ENCODE peak calls at places on chromosomes 5 and 9, in nine cellular contexts. F is suprapubic skin, J is adrenal gland, Z is bronchial epithelial cell, C is GM23338, G is AG04450, D is lung, M is HCT116, R is heart right ventricle. U is an unnamed sample. For H3K27me3, the result is how much of the 10 kb centered on the place peaks cover.

GRCh38 chr5:113311301-113311700 is 123.5 kb downstream of the TSSK1B start:
- DNase-seq in J (no peak), Z (peak), D (no peak), F (no peak), R (no peak), M (no peak), G (no peak), C (no peak), U (no peak)

GRCh38 chr9:33466565-33467495 is 6.9 kb downstream of the NOL6 start:
- DNase-seq in M (no peak), F (peak), Z (no peak), G (no peak), D (peak), R (peak), C (peak), J (peak), U (peak)

GRCh38 chr9:1005043-1005667 is 28.7 kb downstream of the DMRT3 start:
- DNase-seq in Z (peak), J (peak), R (no peak), F (no peak), D (no peak), G (peak), M (peak), C (peak), U (peak)

GRCh38 chr9:130143974-130144373 is 28.2 kb upstream of the NCS1 start:
- DNase-seq in R (peak), G (no peak), D (no peak), Z (no peak), M (no peak), C (no peak), F (no peak), J (peak), U (no peak)

GRCh38 chr9:651372-651771 is 190.1 kb upstream of the DMRT1 start:
- DNase-seq in Z (no peak), G (no peak), J (no peak), D (no peak), R (no peak), M (no peak), C (no peak), F (no peak), U (no peak)

GRCh38 chr9:134735441-134736175 is 94.0 kb downstream of the COL5A1 start:
- DNase-seq in F (peak), R (peak), G (no peak), Z (no peak), J (peak), D (no peak), M (no peak), C (no peak), U (no peak)

GRCh38 chr5:166102947-166103346 is 2188.5 kb upstream of the WWC1 start:
- DNase-seq in R (no peak), F (no peak), G (no peak), J (no peak), Z (no peak), C (no peak), D (no peak), M (no peak), U (no peak)

GRCh38 chr5:56429110-56429561 is 196.0 kb upstream of the ANKRD55 start:
- DNase-seq in G (no peak), C (no peak), M (no peak), J (no peak), R (peak), F (no peak), Z (peak), D (no peak), U (no peak)

GRCh38 chr9:3150030-3150429 is 306.1 kb upstream of the PUM3 start:
- DNase-seq in R (no peak), F (no peak), J (no peak), M (no peak), Z (no peak), D (no peak), G (no peak), C (no peak), U (no peak)

GRCh38 chr5:44443172-44443571 is 54.0 kb upstream of the FGF10 start:
- DNase-seq in R (no peak), M (no peak), Z (no peak), F (no peak), G (no peak), C (peak), J (no peak), D (no peak), U (no peak)

GRCh38 chr9:37784291-37784639 is 599 bp downstream of the EXOSC3 start:
- DNase-seq in C (no peak), G (no peak), M (no peak), Z (no peak), D (no peak), R (no peak), J (no peak), F (no peak), U (no peak)

GRCh38 chr5:82276800-82277612 is 1.1 kb downstream of the RPS23 start:
- DNase-seq in G (no peak), Z (no peak), J (no peak), F (no peak), D (no peak), R (no peak), C (no peak), M (no peak), U (no peak)

GRCh38 chr5:7813007-7813406 is 37.9 kb downstream of the CFAP90 start:
- DNase-seq in Z (no peak), J (no peak), M (no peak), C (no peak), D (no peak), F (no peak), R (no peak), G (no peak), U (no peak)

GRCh38 chr5:140214831-140215230 is 39.8 kb downstream of the CYSTM1 start:
- DNase-seq in M (no peak), D (no peak), R (no peak), G (peak), F (no peak), J (no peak), Z (peak), C (no peak), U (no peak)

GRCh38 chr5:138096997-138097828 is 13.4 kb downstream of the WNT8A start:
- DNase-seq in R (no peak), C (no peak), G (no peak), D (no peak), J (no peak), M (peak), F (no peak), Z (peak), U (no peak)

GRCh38 chr5:53360811-53361210 is 119.6 kb upstream of the FST start:
- DNase-seq in J (no peak), Z (peak), M (peak), C (no peak), R (no peak), G (peak), F (no peak), D (no peak), U (no peak)

GRCh38 chr5:55236800-55237199 is 3.4 kb upstream of the CCNO start:
- DNase-seq in J (no peak), F (no peak), R (no peak), Z (no peak), D (peak), M (no peak), C (peak), G (no peak), U (no peak)

GRCh38 chr9:101530076-101530711 is 3.5 kb upstream of the RNF20 start:
- DNase-seq in D (peak), Z (peak), R (no peak), F (no peak), G (peak), M (peak), C (peak), J (peak), U (peak)

GRCh38 chr5:157506066-157506590 is 46.1 kb downstream of the NIPAL4 start:
- DNase-seq in G (no peak), J (no peak), R (no peak), Z (no peak), M (no peak), C (no peak), F (no peak), D (no peak), U (no peak)

GRCh38 chr5:12876541-12877298 is 972.5 kb upstream of the CTNND2 start:
- DNase-seq in R (no peak), M (no peak), F (no peak), C (no peak), G (no peak), Z (no peak), D (no peak), J (no peak), U (no peak)

GRCh38 chr5:178280631-178281030 is 48.0 kb upstream of the PHYKPL start:
- DNase-seq in F (no peak), G (no peak), R (no peak), J (no peak), D (no peak), Z (no peak), C (no peak), M (no peak), U (no peak)

GRCh38 chr9:38641985-38642864 is 21.8 kb upstream of the ANKRD18A start:
- DNase-seq in C (peak), Z (peak), M (peak), G (peak), F (no peak), J (no peak), R (no peak), D (no peak), U (peak)

GRCh38 chr9:121607434-121608248 is 43.8 kb upstream of the DAB2IP start:
- DNase-seq in R (peak), J (no peak), D (no peak), C (no peak), Z (peak), G (no peak), F (no peak), M (peak), U (peak)

GRCh38 chr5:54825005-54825404 is 160.4 kb downstream of the ESM1 start:
- DNase-seq in Z (peak), J (no peak), M (no peak), R (no peak), C (no peak), D (no peak), F (no peak), G (no peak), U (no peak)

GRCh38 chr5:18744990-18745590 is 1110.8 kb downstream of the TAF11L14 start:
- DNase-seq in F (no peak), R (no peak), Z (no peak), D (no peak), J (no peak), G (no peak), C (no peak), M (no peak), U (no peak)

GRCh38 chr5:170974487-170974886 is 112.7 kb downstream of the RANBP17 start:
- DNase-seq in G (no peak), C (no peak), D (no peak), R (no peak), F (no peak), M (no peak), J (no peak), Z (no peak), U (no peak)

GRCh38 chr5:39714036-39714698 is 289.4 kb upstream of the DAB2 start:
- DNase-seq in R (no peak), F (no peak), M (peak), Z (peak), G (peak), J (peak), D (no peak), C (peak), U (peak)

GRCh38 chr5:181151146-181151545 is 3.8 kb downstream of the OR2V2 start:
- DNase-seq in D (no peak), J (no peak), C (peak), G (no peak), R (no peak), Z (no peak), M (no peak), F (no peak), U (no peak)

GRCh38 chr5:139897342-139897741 is 101.7 kb downstream of the PSD2 start:
- DNase-seq in D (no peak), C (no peak), Z (no peak), J (no peak), G (no peak), F (no peak), M (no peak), R (no peak), U (no peak)

GRCh38 chr9:17422994-17423680 is 155.7 kb upstream of the SH3GL2 start:
- DNase-seq in G (no peak), D (no peak), C (no peak), R (no peak), M (no peak), Z (no peak), J (peak), F (no peak), U (no peak)
- H3K27me3 ChIP-seq in G (under half), D (under half), C (under half), R (under half), M (under half), Z (under half), J (under half), F (under half), U (under half)

GRCh38 chr5:68182534-68182933 is 33.0 kb upstream of the PIK3R1 start:
- DNase-seq in Z (no peak), R (no peak), J (no peak), D (no peak), F (no peak), C (no peak), G (no peak), M (no peak), U (no peak)

GRCh38 chr5:68181039-68181599 is 34.4 kb upstream of the PIK3R1 start:
- DNase-seq in F (no peak), R (no peak), M (no peak), Z (no peak), G (no peak), C (no peak), D (no peak), J (no peak), U (no peak)

GRCh38 chr5:68178579-68178978 is 37.0 kb upstream of the PIK3R1 start:
- DNase-seq in G (no peak), F (no peak), D (no peak), M (peak), Z (peak), C (no peak), R (no peak), J (no peak), U (no peak)

GRCh38 chr5:68182094-68182493 is 33.5 kb upstream of the PIK3R1 start:
- DNase-seq in J (no peak), M (no peak), G (no peak), D (no peak), R (no peak), C (no peak), F (no peak), Z (no peak), U (no peak)

GRCh38 chr5:68180286-68181038 is 35.1 kb upstream of the PIK3R1 start:
- DNase-seq in J (no peak), M (no peak), D (no peak), F (no peak), G (no peak), C (no peak), Z (no peak), R (no peak), U (no peak)
- TF ChIP-seq CTCF in J (no peak), M (no peak), D (no peak), F (no peak), G (no peak), C (no peak), Z (no peak), R (no peak), U (no peak)

GRCh38 chr5:176861276-176861675 is 37.9 kb downstream of the HK3 start:
- DNase-seq in C (no peak), F (no peak), Z (no peak), G (no peak), R (no peak), D (no peak), M (no peak), J (no peak), U (no peak)
- H3K27me3 ChIP-seq in C (under half), F (half or more), Z (under half), G (half or more), R (half or more), D (under half), M (under half), J (under half), U (under half)

GRCh38 chr5:124725040-124725434 is 21.4 kb downstream of the ZNF608 start:
- DNase-seq in R (no peak), F (no peak), J (no peak), C (peak), D (no peak), M (no peak), Z (no peak), G (no peak), U (no peak)
- TF ChIP-seq CTCF in R (no peak), F (no peak), J (no peak), C (peak), D (no peak), M (no peak), Z (no peak), G (no peak), U (no peak)

GRCh38 chr5:32511778-32512374 is 67.3 kb upstream of the ZFR start:
- DNase-seq in M (no peak), R (no peak), D (no peak), G (no peak), C (no peak), F (no peak), J (no peak), Z (no peak), U (no peak)
- H3K27me3 ChIP-seq in M (under half), R (under half), D (under half), G (under half), C (under half), F (under half), J (under half), Z (under half), U (under half)

DNA sequence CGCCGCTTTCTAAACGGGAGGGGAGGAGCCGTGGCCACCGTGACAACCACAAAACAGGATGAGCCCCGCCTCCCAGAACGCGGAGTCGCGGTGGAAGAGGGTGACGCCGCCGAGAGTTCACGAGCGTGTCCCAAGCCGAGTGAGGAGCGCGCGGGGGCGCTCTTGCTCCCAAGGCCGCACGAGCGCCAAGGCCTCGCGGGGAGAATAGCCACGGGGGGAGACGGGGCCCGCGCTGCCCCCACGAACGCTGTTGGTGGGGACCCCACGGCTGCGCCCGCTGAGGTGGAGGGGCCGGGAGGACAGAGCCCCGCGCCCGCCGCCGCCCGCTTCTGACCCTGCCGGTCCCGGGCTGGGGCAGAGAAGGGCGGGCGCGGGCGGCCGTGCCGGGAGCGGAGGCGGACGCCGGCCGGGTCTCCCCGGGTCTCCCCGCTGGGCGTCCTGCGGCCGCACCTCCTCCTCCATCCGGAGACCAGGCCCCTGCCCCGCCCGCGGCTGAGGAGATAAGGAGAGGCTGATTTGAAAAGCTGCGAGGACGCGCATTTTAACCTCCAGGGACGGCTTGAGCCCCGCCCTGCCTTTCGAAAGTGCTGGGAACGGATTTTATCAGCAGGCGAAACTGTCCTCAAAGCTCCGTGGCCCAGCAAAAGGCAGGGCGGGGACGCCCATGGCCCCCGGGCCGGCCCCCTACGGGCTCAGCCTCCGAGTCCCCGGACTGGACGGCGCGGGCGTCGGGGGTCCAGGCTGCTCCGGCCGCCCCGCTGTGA is 3.8 kb upstream of the NKD2 start:
- DNase-seq in C (peak), R (peak), D (peak), Z (no peak), M (no peak), J (peak), G (no peak), F (peak), U (peak)
- TF ChIP-seq CTCF in C (peak), R (peak), D (no peak), Z (peak), M (no peak), J (peak), G (no peak), F (peak), U (peak)

GRCh38 chr5:51382759-51383493 is at the start of gene ISL1:
- DNase-seq in Z (peak), C (peak), D (peak), F (no peak), J (peak), M (peak), G (no peak), R (no peak), U (peak)

GRCh38 chr5:51382508-51382758 is 815 bp upstream of the ISL1 start:
- DNase-seq in F (no peak), M (no peak), R (no peak), J (no peak), G (no peak), Z (no peak), C (no peak), D (no peak), U (no peak)

GRCh38 chr5:51381801-51382507 is 1.3 kb upstream of the ISL1 start:
- DNase-seq in G (no peak), D (no peak), Z (no peak), J (no peak), M (no peak), F (no peak), C (no peak), R (no peak), U (no peak)

GRCh38 chr5:51378778-51379652 is 4.2 kb upstream of the ISL1 start:
- DNase-seq in R (no peak), C (peak), D (no peak), J (no peak), Z (no peak), G (no peak), M (no peak), F (no peak), U (no peak)

DNA sequence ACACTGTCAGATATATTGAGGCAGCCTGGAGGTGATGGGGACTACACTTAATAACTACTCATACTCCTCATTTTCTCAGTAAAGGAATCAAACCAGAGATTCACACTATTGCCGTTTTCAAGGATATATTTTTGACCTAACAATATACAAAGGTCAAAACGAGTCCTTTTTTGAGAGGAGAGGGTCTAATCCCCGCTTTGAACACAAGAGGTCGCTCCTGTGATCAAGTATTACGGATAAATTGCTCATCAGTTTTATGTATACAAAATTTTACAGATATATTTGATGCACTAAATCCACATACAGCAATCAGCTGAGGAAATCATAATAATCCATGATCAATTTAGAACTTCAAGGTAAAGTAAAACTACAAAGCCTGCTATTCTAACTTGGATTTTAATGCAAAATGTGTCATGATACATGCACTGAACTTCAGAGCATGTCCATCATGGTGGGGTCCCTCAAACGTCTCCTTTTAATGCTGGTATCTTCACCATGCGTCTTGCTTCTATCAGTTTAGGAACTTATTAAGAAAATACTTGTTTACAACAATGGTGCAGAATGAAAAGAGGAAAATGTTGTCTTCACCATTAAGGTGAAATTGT is 2.5 kb upstream of the ISL1 start:
- DNase-seq in C (peak), R (no peak), D (no peak), J (no peak), F (no peak), M (no peak), Z (peak), G (no peak), U (no peak)
- H3K27me3 ChIP-seq in C (half or more), R (half or more), D (under half), J (half or more), F (half or more), M (under half), Z (under half), G (under half), U (under half)

DNA sequence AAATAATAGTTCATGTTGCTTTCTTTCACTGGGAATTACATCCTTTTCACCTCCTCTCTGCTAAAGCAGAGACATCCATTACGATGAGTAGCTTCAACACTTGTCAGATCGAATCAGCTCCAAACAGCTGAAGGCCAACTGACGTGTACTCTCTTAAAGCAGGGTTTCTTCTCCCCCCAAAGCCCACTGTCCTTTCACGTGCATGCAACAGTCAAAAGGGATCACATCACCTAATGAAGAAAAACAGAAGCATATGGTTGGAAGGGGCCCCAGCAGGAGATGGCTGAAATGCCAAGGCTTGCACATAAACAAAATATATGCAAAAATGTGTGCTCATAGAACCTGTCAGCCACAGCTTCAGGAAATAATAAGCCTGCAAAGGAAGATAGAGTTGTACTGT is 421.6 kb downstream of the ANXA1 start:
- DNase-seq in F (no peak), G (no peak), M (no peak), C (no peak), Z (no peak), R (no peak), D (no peak), J (no peak), U (no peak)
- TF ChIP-seq CTCF in F (no peak), G (no peak), M (no peak), C (no peak), Z (no peak), R (no peak), D (no peak), J (no peak), U (no peak)